ENCODE peak calls at places on chromosomes 12 and 14, in eight cellular contexts. N is AG09309; G is NAMALWA; Z is stimulated activated CD8-positive, alpha-beta memory T cell treated with anti-CD3 and anti-CD28 coated beads, Interleukin-4, amount 100 ng/mL, for 1 hour; S is HCEC 1CT; D is left ventricle myocardium inferior; J is GM04504; K is NCI-H187 treated with DMSO at 0.1 percent for 48 hours. X is an unnamed sample.

GRCh38 chr12:45727994-45728624 is 1.4 kb upstream of the ARID2 start:
- DNase-seq in N (no peak), G (peak), Z (no peak), S (no peak), D (no peak), J (no peak), K (no peak), X (no peak)

GRCh38 chr14:71610149-71610548 is 322.1 kb upstream of the RGS6 start:
- DNase-seq in N (no peak), G (no peak), Z (no peak), S (peak), D (no peak), J (no peak), K (no peak), X (no peak)

GRCh38 chr12:98174410-98174809 is 341.0 kb upstream of the TMPO start:
- DNase-seq in N (no peak), G (no peak), Z (no peak), S (no peak), D (no peak), J (no peak), K (no peak), X (no peak)

GRCh38 chr14:25833341-25834121 is 764.3 kb downstream of the NOVA1 start:
- DNase-seq in N (no peak), G (peak), Z (no peak), S (no peak), D (no peak), J (no peak), K (peak), X (no peak)

GRCh38 chr14:103207404-103208072 is 84.3 kb downstream of the TNFAIP2 start:
- DNase-seq in N (no peak), G (no peak), Z (no peak), S (no peak), D (peak), J (no peak), K (no peak), X (no peak)

GRCh38 chr12:22631863-22632463 is 7.0 kb downstream of the ETNK1 start:
- DNase-seq in N (no peak), G (peak), Z (no peak), S (peak), D (no peak), J (no peak), K (no peak), X (no peak)

GRCh38 chr12:24069532-24070395 is 120.3 kb upstream of the SOX5 start:
- DNase-seq in N (no peak), G (no peak), Z (no peak), S (no peak), D (no peak), J (no peak), K (no peak), X (no peak)

GRCh38 chr12:91870872-91871707 is 274.6 kb downstream of the BTG1 start:
- DNase-seq in N (no peak), G (no peak), Z (no peak), S (no peak), D (no peak), J (no peak), K (peak), X (no peak)

GRCh38 chr14:103108749-103109207 is 14.3 kb downstream of the EXOC3L4 start:
- DNase-seq in N (no peak), G (peak), Z (no peak), S (peak), D (no peak), J (no peak), K (no peak), X (no peak)

GRCh38 chr12:11762723-11763326 is 113.4 kb downstream of the ETV6 start:
- DNase-seq in N (no peak), G (peak), Z (no peak), S (no peak), D (no peak), J (no peak), K (no peak), X (no peak)

GRCh38 chr12:95257541-95257940 is 39.9 kb downstream of the VEZT start:
- DNase-seq in N (no peak), G (no peak), Z (no peak), S (no peak), D (no peak), J (no peak), K (no peak), X (no peak)

GRCh38 chr14:69713976-69714716 is 52.8 kb upstream of the SRSF5 start:
- DNase-seq in N (no peak), G (no peak), Z (no peak), S (no peak), D (no peak), J (no peak), K (peak), X (no peak)

GRCh38 chr14:55553791-55554190 is 26.2 kb upstream of the KTN1 start:
- DNase-seq in N (no peak), G (no peak), Z (no peak), S (no peak), D (no peak), J (no peak), K (no peak), X (no peak)

GRCh38 chr12:69196302-69197288 is 42.8 kb upstream of the CPSF6 start:
- DNase-seq in N (no peak), G (peak), Z (no peak), S (no peak), D (no peak), J (no peak), K (no peak), X (no peak)

GRCh38 chr12:52010692-52011601 is 4.2 kb downstream of the TAMALIN start:
- DNase-seq in N (no peak), G (no peak), Z (no peak), S (no peak), D (no peak), J (no peak), K (no peak), X (no peak)

GRCh38 chr12:72288911-72289310 is 16.7 kb downstream of the TRHDE start:
- DNase-seq in N (no peak), G (no peak), Z (no peak), S (no peak), D (no peak), J (no peak), K (no peak), X (no peak)

GRCh38 chr14:69877492-69877891 is 1.7 kb upstream of the SMOC1 start:
- DNase-seq in N (no peak), G (peak), Z (no peak), S (peak), D (no peak), J (no peak), K (no peak), X (no peak)

GRCh38 chr12:98544741-98545140 is 29.4 kb downstream of the TMPO start:
- DNase-seq in N (no peak), G (no peak), Z (no peak), S (no peak), D (no peak), J (no peak), K (no peak), X (no peak)

GRCh38 chr12:76470028-76470939 is 89.3 kb downstream of the OSBPL8 start:
- DNase-seq in N (peak), G (no peak), Z (no peak), S (peak), D (no peak), J (peak), K (no peak), X (no peak)

GRCh38 chr12:108468149-108468968 is 46.7 kb upstream of the FICD start:
- DNase-seq in N (no peak), G (peak), Z (no peak), S (peak), D (no peak), J (no peak), K (no peak), X (peak)

GRCh38 chr12:71476513-71476912 is 36.9 kb downstream of the LGR5 start:
- DNase-seq in N (peak), G (no peak), Z (no peak), S (peak), D (no peak), J (peak), K (no peak), X (no peak)

GRCh38 chr14:96741151-96741977 is 55.8 kb upstream of the VRK1 start:
- DNase-seq in N (no peak), G (peak), Z (peak), S (peak), D (peak), J (peak), K (no peak), X (peak)

GRCh38 chr12:110505332-110505731 is 3.2 kb downstream of the RAD9B start:
- DNase-seq in N (no peak), G (no peak), Z (no peak), S (no peak), D (no peak), J (no peak), K (no peak), X (no peak)

GRCh38 chr12:88793091-88793490 is 212.8 kb upstream of the KITLG start:
- DNase-seq in N (peak), G (no peak), Z (no peak), S (peak), D (no peak), J (no peak), K (no peak), X (no peak)

GRCh38 chr14:87628129-87628528 is 364.9 kb downstream of the GALC start:
- DNase-seq in N (no peak), G (no peak), Z (no peak), S (peak), D (no peak), J (peak), K (no peak), X (no peak)

GRCh38 chr14:101007765-101008164 is 104.2 kb upstream of the RTL1 start:
- DNase-seq in N (no peak), G (no peak), Z (no peak), S (no peak), D (no peak), J (no peak), K (no peak), X (no peak)

GRCh38 chr12:127773520-127773919 is 493.4 kb upstream of the TMEM132C start:
- DNase-seq in N (no peak), G (peak), Z (no peak), S (no peak), D (no peak), J (no peak), K (no peak), X (no peak)

GRCh38 chr14:77145975-77146740 is 4.6 kb upstream of the ZDHHC22 start:
- DNase-seq in N (no peak), G (no peak), Z (no peak), S (no peak), D (no peak), J (no peak), K (no peak), X (no peak)

GRCh38 chr12:79661629-79662028 is 29.1 kb downstream of the PAWR start:
- DNase-seq in N (no peak), G (no peak), Z (no peak), S (peak), D (no peak), J (no peak), K (no peak), X (no peak)